ENCODE peak calls at places on chromosome 19, in seven cellular contexts. One of them, this sample, is unnamed.
A peak's percentile ranks its signal among the peaks of the same experiment; 100 is the strongest.

GRCh38 chr19:46372901-46373572 is 26.1 kb downstream of the PPP5C start:
- DNase-seq in aorta: no peak
- DNase-seq in NCI-H460: peak; percentile 26
- DNase-seq in AG08396: no peak
- DNase-seq in hepatic stellate cell: no peak
- DNase-seq in heart left ventricle: no peak
- DNase-seq in endothelial cell: peak; percentile 43
- DNase-seq in this sample: no peak

GRCh38 chr19:19170053-19170945 is at the start of gene MEF2B:
- DNase-seq in aorta: peak; percentile 77
- DNase-seq in NCI-H460: peak; percentile 63
- DNase-seq in AG08396: peak; percentile 90
- DNase-seq in hepatic stellate cell: peak; percentile 89
- DNase-seq in heart left ventricle: peak; percentile 83
- DNase-seq in endothelial cell: peak; percentile 78
- DNase-seq in this sample: peak; percentile 36

GRCh38 chr19:18091217-18091608 is 4.5 kb upstream of the IL12RB1 start:
- DNase-seq in aorta: peak; percentile 84
- DNase-seq in NCI-H460: no peak
- DNase-seq in AG08396: no peak
- DNase-seq in hepatic stellate cell: no peak
- DNase-seq in heart left ventricle: peak; percentile 50
- DNase-seq in endothelial cell: no peak
- DNase-seq in this sample: no peak

GRCh38 chr19:4035018-4035566 is 27.6 kb downstream of the PIAS4 start:
- DNase-seq in aorta: no peak
- DNase-seq in NCI-H460: no peak
- DNase-seq in AG08396: no peak
- DNase-seq in hepatic stellate cell: no peak
- DNase-seq in heart left ventricle: no peak
- DNase-seq in endothelial cell: no peak
- DNase-seq in this sample: no peak

GRCh38 chr19:57978586-57979289 is 4.4 kb upstream of the C19orf18 start:
- DNase-seq in aorta: no peak
- DNase-seq in NCI-H460: no peak
- DNase-seq in AG08396: no peak
- DNase-seq in hepatic stellate cell: no peak
- DNase-seq in heart left ventricle: no peak
- DNase-seq in endothelial cell: no peak
- DNase-seq in this sample: no peak

GRCh38 chr19:44718441-44719261 is 19.7 kb downstream of the CEACAM16 start:
- DNase-seq in aorta: peak; percentile 91
- DNase-seq in NCI-H460: no peak
- DNase-seq in AG08396: peak; percentile 53
- DNase-seq in hepatic stellate cell: peak; percentile 73
- DNase-seq in heart left ventricle: peak; percentile 91
- DNase-seq in endothelial cell: peak; percentile 65
- DNase-seq in this sample: peak; percentile 41

GRCh38 chr19:590750-591098 is 1.0 kb downstream of the HCN2 start:
- DNase-seq in aorta: no peak
- DNase-seq in NCI-H460: no peak
- DNase-seq in AG08396: no peak
- DNase-seq in hepatic stellate cell: no peak
- DNase-seq in heart left ventricle: no peak
- DNase-seq in endothelial cell: no peak
- DNase-seq in this sample: no peak

GRCh38 chr19:3463959-3464796 is 16.1 kb downstream of the SMIM24 start:
- DNase-seq in aorta: no peak
- DNase-seq in NCI-H460: no peak
- DNase-seq in AG08396: no peak
- DNase-seq in hepatic stellate cell: no peak
- DNase-seq in heart left ventricle: no peak
- DNase-seq in endothelial cell: no peak
- DNase-seq in this sample: no peak

GRCh38 chr19:15934332-15935078 is at the start of gene CYP4F11:
- DNase-seq in aorta: peak; percentile 86
- DNase-seq in NCI-H460: peak; percentile 96
- DNase-seq in AG08396: no peak
- DNase-seq in hepatic stellate cell: no peak
- DNase-seq in heart left ventricle: peak; percentile 72
- DNase-seq in endothelial cell: no peak
- DNase-seq in this sample: peak; percentile 86

GRCh38 chr19:29714371-29714952 is 599 bp downstream of the C19orf12 start:
- DNase-seq in aorta: peak; percentile 56
- DNase-seq in NCI-H460: no peak
- DNase-seq in AG08396: no peak
- DNase-seq in hepatic stellate cell: no peak
- DNase-seq in heart left ventricle: no peak
- DNase-seq in endothelial cell: no peak
- DNase-seq in this sample: no peak

GRCh38 chr19:2123682-2124387 is 27.1 kb downstream of the IZUMO4 start:
- DNase-seq in aorta: no peak
- DNase-seq in NCI-H460: no peak
- DNase-seq in AG08396: peak; percentile 52
- DNase-seq in hepatic stellate cell: peak; percentile 33
- DNase-seq in heart left ventricle: no peak
- DNase-seq in endothelial cell: peak; percentile 41
- DNase-seq in this sample: no peak

GRCh38 chr19:1087813-1088418 is 7.3 kb downstream of the POLR2E start:
- DNase-seq in aorta: peak; percentile 87
- DNase-seq in NCI-H460: no peak
- DNase-seq in AG08396: no peak
- DNase-seq in hepatic stellate cell: no peak
- DNase-seq in heart left ventricle: no peak
- DNase-seq in endothelial cell: no peak
- DNase-seq in this sample: no peak

GRCh38 chr19:51386882-51387520 is 773 bp downstream of the LIM2 start:
- DNase-seq in aorta: no peak
- DNase-seq in NCI-H460: no peak
- DNase-seq in AG08396: no peak
- DNase-seq in hepatic stellate cell: no peak
- DNase-seq in heart left ventricle: no peak
- DNase-seq in endothelial cell: no peak
- DNase-seq in this sample: no peak

GRCh38 chr19:36093687-36094086 is 17.3 kb upstream of the OVOL3 start:
- DNase-seq in aorta: no peak
- DNase-seq in NCI-H460: no peak
- DNase-seq in AG08396: no peak
- DNase-seq in hepatic stellate cell: no peak
- DNase-seq in heart left ventricle: peak; percentile 60
- DNase-seq in endothelial cell: no peak
- DNase-seq in this sample: no peak

GRCh38 chr19:12721656-12722565 is 1.8 kb downstream of the TNPO2 start:
- DNase-seq in aorta: peak; percentile 82
- DNase-seq in NCI-H460: no peak
- DNase-seq in AG08396: peak; percentile 87
- DNase-seq in hepatic stellate cell: peak; percentile 89
- DNase-seq in heart left ventricle: peak; percentile 69
- DNase-seq in endothelial cell: peak; percentile 68
- DNase-seq in this sample: peak; percentile 14

GRCh38 chr19:10432736-10433130 is 12.4 kb downstream of the PDE4A start:
- DNase-seq in aorta: no peak
- DNase-seq in NCI-H460: no peak
- DNase-seq in AG08396: no peak
- DNase-seq in hepatic stellate cell: peak; percentile 9
- DNase-seq in heart left ventricle: peak; percentile 55
- DNase-seq in endothelial cell: no peak
- DNase-seq in this sample: no peak

GRCh38 chr19:55675661-55676354 is 782 bp downstream of the EPN1 start:
- DNase-seq in aorta: no peak
- DNase-seq in NCI-H460: no peak
- DNase-seq in AG08396: no peak
- DNase-seq in hepatic stellate cell: no peak
- DNase-seq in heart left ventricle: no peak
- DNase-seq in endothelial cell: no peak
- DNase-seq in this sample: no peak

GRCh38 chr19:15634105-15634504 is 6.6 kb upstream of the CYP4F3 start:
- DNase-seq in aorta: no peak
- DNase-seq in NCI-H460: no peak
- DNase-seq in AG08396: no peak
- DNase-seq in hepatic stellate cell: no peak
- DNase-seq in heart left ventricle: no peak
- DNase-seq in endothelial cell: no peak
- DNase-seq in this sample: no peak

GRCh38 chr19:7864719-7865074 is 9.5 kb downstream of the PRR36 start:
- DNase-seq in aorta: no peak
- DNase-seq in NCI-H460: no peak
- DNase-seq in AG08396: no peak
- DNase-seq in hepatic stellate cell: no peak
- DNase-seq in heart left ventricle: no peak
- DNase-seq in endothelial cell: no peak
- DNase-seq in this sample: no peak

GRCh38 chr19:50843701-50844221 is 10.4 kb upstream of the KLK15 start:
- DNase-seq in aorta: no peak
- DNase-seq in NCI-H460: no peak
- DNase-seq in AG08396: no peak
- DNase-seq in hepatic stellate cell: no peak
- DNase-seq in heart left ventricle: no peak
- DNase-seq in endothelial cell: no peak
- DNase-seq in this sample: no peak

GRCh38 chr19:5890099-5890498 is 13.5 kb downstream of the NDUFA11 start:
- DNase-seq in aorta: no peak
- DNase-seq in NCI-H460: no peak
- DNase-seq in AG08396: no peak
- DNase-seq in hepatic stellate cell: no peak
- DNase-seq in heart left ventricle: no peak
- DNase-seq in endothelial cell: no peak
- DNase-seq in this sample: no peak

GRCh38 chr19:31185261-31185660 is 164.0 kb downstream of the TSHZ3 start:
- DNase-seq in aorta: no peak
- DNase-seq in NCI-H460: no peak
- DNase-seq in AG08396: no peak
- DNase-seq in hepatic stellate cell: no peak
- DNase-seq in heart left ventricle: no peak
- DNase-seq in endothelial cell: no peak
- DNase-seq in this sample: no peak

GRCh38 chr19:49667473-49667872 is 1.7 kb downstream of the BCL2L12 start:
- DNase-seq in aorta: no peak
- DNase-seq in NCI-H460: no peak
- DNase-seq in AG08396: no peak
- DNase-seq in hepatic stellate cell: no peak
- DNase-seq in heart left ventricle: no peak
- DNase-seq in endothelial cell: no peak
- DNase-seq in this sample: no peak

GRCh38 chr19:31214997-31215396 is 134.2 kb downstream of the TSHZ3 start:
- DNase-seq in aorta: no peak
- DNase-seq in NCI-H460: no peak
- DNase-seq in AG08396: no peak
- DNase-seq in hepatic stellate cell: no peak
- DNase-seq in heart left ventricle: no peak
- DNase-seq in endothelial cell: no peak
- DNase-seq in this sample: no peak

GRCh38 chr19:3506384-3507340 is 551 bp downstream of the FZR1 start:
- DNase-seq in aorta: peak; percentile 71
- DNase-seq in NCI-H460: no peak
- DNase-seq in AG08396: peak; percentile 55
- DNase-seq in hepatic stellate cell: peak; percentile 59
- DNase-seq in heart left ventricle: peak; percentile 54
- DNase-seq in endothelial cell: peak; percentile 23
- DNase-seq in this sample: no peak

GRCh38 chr19:38551450-38551813 is 66.3 kb downstream of the MAP4K1 start:
- DNase-seq in aorta: peak; percentile 3
- DNase-seq in NCI-H460: no peak
- DNase-seq in AG08396: no peak
- DNase-seq in hepatic stellate cell: no peak
- DNase-seq in heart left ventricle: no peak
- DNase-seq in endothelial cell: no peak
- DNase-seq in this sample: no peak

GRCh38 chr19:45581576-45581975 is 3.0 kb downstream of the OPA3 start:
- DNase-seq in aorta: no peak
- DNase-seq in NCI-H460: no peak
- DNase-seq in AG08396: no peak
- DNase-seq in hepatic stellate cell: no peak
- DNase-seq in heart left ventricle: no peak
- DNase-seq in endothelial cell: no peak
- DNase-seq in this sample: no peak

GRCh38 chr19:49907745-49908446 is 11.2 kb upstream of the IL4I1 start:
- DNase-seq in aorta: no peak
- DNase-seq in NCI-H460: no peak
- DNase-seq in AG08396: no peak
- DNase-seq in hepatic stellate cell: no peak
- DNase-seq in heart left ventricle: no peak
- DNase-seq in endothelial cell: no peak
- DNase-seq in this sample: no peak

GRCh38 chr19:40921005-40921897 is 39.2 kb upstream of the CYP2A7 start:
- DNase-seq in aorta: no peak
- DNase-seq in NCI-H460: peak; percentile 42
- DNase-seq in AG08396: no peak
- DNase-seq in hepatic stellate cell: no peak
- DNase-seq in heart left ventricle: no peak
- DNase-seq in endothelial cell: no peak
- DNase-seq in this sample: peak; percentile 92

GRCh38 chr19:7104783-7105447 is 35.4 kb downstream of the ZNF557 start:
- DNase-seq in aorta: peak; percentile 71
- DNase-seq in NCI-H460: no peak
- DNase-seq in AG08396: no peak
- DNase-seq in hepatic stellate cell: no peak
- DNase-seq in heart left ventricle: no peak
- DNase-seq in endothelial cell: no peak
- DNase-seq in this sample: no peak

GRCh38 chr19:4528843-4529242 is 6.2 kb downstream of the PLIN5 start:
- DNase-seq in aorta: no peak
- DNase-seq in NCI-H460: no peak
- DNase-seq in AG08396: no peak
- DNase-seq in hepatic stellate cell: no peak
- DNase-seq in heart left ventricle: no peak
- DNase-seq in endothelial cell: no peak
- DNase-seq in this sample: no peak

This sample was measured in LoVo.